ENCODE peak calls at places on chromosomes 4 and X, in eight cellular contexts. R is sigmoid colon, P is heart right ventricle, H is astrocyte, N is hepatocyte, K is right atrium auricular region, U is esophagus muscularis mucosa, L is ovary. Y is an unnamed sample. For H3K4me1, the result is how much of the 10 kb centered on the place peaks cover.

GRCh38 chrX:54633641-54634040 is 103.6 kb downstream of the GNL3L start:
- DNase-seq in R (no peak), P (no peak), L (no peak), N (no peak), U (no peak), K (no peak), H (peak), Y (no peak)

GRCh38 chrX:40853816-40854123 is 118.4 kb upstream of the MED14 start:
- DNase-seq in R (no peak), P (no peak), N (no peak), H (no peak), U (no peak), K (no peak), L (no peak), Y (no peak)

GRCh38 chrX:119427024-119427794 is 28.1 kb downstream of the SLC25A43 start:
- DNase-seq in H (peak), K (no peak), R (no peak), U (no peak), N (no peak), P (peak), L (no peak), Y (no peak)

GRCh38 chrX:150355898-150356297 is 7.2 kb upstream of the MAMLD1 start:
- DNase-seq in N (no peak), H (no peak), R (no peak), K (no peak), P (no peak), L (no peak), U (no peak), Y (no peak)

GRCh38 chr4:57442834-57443291 is 332.7 kb upstream of the IGFBP7 start:
- DNase-seq in N (peak), H (peak), P (peak), U (no peak), L (no peak), K (no peak), R (no peak), Y (no peak)

GRCh38 chr4:68076194-68076593 is 53.5 kb downstream of the TMPRSS11F start:
- DNase-seq in H (no peak), L (no peak), P (no peak), U (no peak), N (no peak), K (no peak), R (no peak), Y (no peak)

GRCh38 chrX:100404851-100405250 is 5.2 kb downstream of the PCDH19 start:
- DNase-seq in N (no peak), K (no peak), L (no peak), R (no peak), U (no peak), P (no peak), H (no peak), Y (no peak)

GRCh38 chrX:97860206-97860605 is 976.5 kb downstream of the RPA4 start:
- DNase-seq in H (peak), L (no peak), K (no peak), N (no peak), R (no peak), U (no peak), P (no peak), Y (no peak)

GRCh38 chrX:48541140-48541814 is 1.8 kb downstream of the TBC1D25 start:
- DNase-seq in K (no peak), L (no peak), H (no peak), P (no peak), R (peak), U (no peak), N (no peak), Y (no peak)

GRCh38 chr4:75213480-75213879 is 280.6 kb downstream of the PARM1 start:
- DNase-seq in U (no peak), L (no peak), K (no peak), N (no peak), R (no peak), P (no peak), H (no peak), Y (no peak)

DNA sequence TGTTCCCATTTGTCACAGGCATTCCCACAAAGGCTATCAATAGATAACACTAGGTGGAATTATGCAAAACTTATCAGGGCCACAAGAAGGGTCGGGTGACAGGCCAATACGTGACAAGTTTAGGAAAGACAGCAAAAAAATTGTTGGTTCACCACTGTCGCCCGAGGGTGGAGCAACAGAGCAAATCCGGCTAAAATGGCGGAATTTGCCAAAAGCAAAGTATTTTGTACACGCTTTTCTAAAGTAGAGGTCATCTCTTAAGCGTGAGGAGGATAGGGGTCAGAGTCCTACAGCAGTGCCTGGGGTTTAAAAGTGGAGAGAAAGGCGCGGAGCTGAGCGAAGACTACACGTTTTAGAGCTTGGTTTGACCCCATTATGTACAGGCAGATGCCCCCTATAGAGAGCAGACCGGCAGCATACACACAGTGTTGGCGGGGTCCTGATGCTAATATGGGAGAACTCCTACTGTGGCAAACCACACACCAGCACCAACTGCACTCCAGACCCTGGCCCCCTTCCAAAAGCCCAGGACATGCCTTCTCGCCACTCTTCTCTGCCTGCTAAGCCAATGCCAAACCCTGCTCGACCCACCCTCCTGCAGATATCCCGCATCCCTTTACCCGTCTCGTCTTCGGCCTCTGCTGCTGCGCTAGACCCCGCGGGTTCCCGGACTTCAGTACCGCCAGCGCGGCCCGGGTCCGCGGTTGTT is 733 bp downstream of the CCNA2 start:
- DNase-seq in L (peak), K (no peak), U (no peak), N (peak), H (peak), R (peak), P (peak), Y (no peak)
- H3K27ac ChIP-seq in L (no peak), K (no peak), U (no peak), N (no peak), H (peak), R (no peak), P (no peak), Y (no peak)

GRCh38 chr4:8274772-8275241 is 5.3 kb downstream of the HTRA3 start:
- DNase-seq in H (peak), L (peak), U (peak), R (peak), N (peak), K (peak), P (peak), Y (peak)
- H3K4me1 ChIP-seq in H (under half), L (half or more), U (half or more), R (half or more), N (half or more), K (half or more), P (half or more), Y (under half)

GRCh38 chr4:180751009-180751408 is 1492.2 kb upstream of the TENM3 start:
- DNase-seq in R (no peak), P (no peak), N (peak), H (peak), L (no peak), U (no peak), K (no peak), Y (no peak)

GRCh38 chr4:180741703-180742102 is 1501.5 kb upstream of the TENM3 start:
- DNase-seq in K (no peak), H (no peak), U (no peak), P (no peak), N (no peak), L (no peak), R (no peak), Y (no peak)

DNA sequence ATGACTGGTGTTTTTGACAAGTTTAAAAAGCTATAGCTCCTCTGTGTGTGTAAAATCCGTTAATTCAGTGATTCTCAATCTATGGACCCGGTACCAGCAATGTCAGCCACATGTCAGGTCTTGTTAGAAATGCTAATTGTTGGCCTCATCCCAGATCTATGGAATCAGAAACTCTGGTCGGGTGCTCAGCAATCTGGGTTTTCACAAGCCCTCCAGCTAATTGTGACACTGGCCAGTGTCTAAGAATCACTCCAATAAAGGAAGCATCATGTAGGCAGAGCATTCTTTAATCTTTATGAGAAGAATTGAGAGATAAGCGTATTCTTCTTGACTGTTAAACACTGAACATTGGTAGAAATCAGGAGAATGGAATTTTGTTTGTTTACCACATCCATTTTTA is 1498.2 kb upstream of the TENM3 start:
- DNase-seq in P (no peak), K (no peak), H (no peak), N (no peak), R (no peak), L (no peak), U (no peak), Y (no peak)
- H3K27ac ChIP-seq in P (no peak), K (no peak), H (no peak), N (no peak), R (no peak), L (no peak), U (no peak), Y (no peak)

GRCh38 chr4:94408549-94409374 is 43.0 kb upstream of the PDLIM5 start:
- DNase-seq in U (no peak), N (peak), H (peak), R (no peak), L (no peak), K (no peak), P (no peak), Y (no peak)
- H3K4me1 ChIP-seq in U (under half), N (under half), H (under half), R (half or more), L (under half), K (half or more), P (half or more), Y (under half)

DNA sequence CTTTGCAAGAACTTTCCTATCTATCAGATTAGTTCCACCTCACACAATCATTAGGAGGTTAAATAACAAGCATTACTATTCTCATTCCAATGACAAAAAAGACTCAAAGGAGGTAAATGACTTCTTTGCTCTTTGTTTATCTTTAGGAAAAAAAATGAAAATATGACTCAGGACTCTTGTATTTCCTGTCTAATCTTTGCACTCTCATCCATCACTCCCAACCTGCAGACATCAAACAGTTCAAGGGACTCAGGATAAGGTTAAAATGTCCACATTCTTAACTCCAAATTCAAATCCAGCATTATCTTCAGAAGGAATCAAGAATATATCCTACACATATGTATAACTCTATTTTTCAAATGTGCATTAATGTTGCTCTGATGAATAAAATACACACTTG is 139.6 kb downstream of the UNC5C start:
- DNase-seq in L (no peak), H (peak), K (no peak), R (no peak), N (no peak), U (no peak), P (no peak), Y (no peak)
- H3K27ac ChIP-seq in L (no peak), H (no peak), K (no peak), R (no peak), N (no peak), U (no peak), P (no peak), Y (no peak)

DNA sequence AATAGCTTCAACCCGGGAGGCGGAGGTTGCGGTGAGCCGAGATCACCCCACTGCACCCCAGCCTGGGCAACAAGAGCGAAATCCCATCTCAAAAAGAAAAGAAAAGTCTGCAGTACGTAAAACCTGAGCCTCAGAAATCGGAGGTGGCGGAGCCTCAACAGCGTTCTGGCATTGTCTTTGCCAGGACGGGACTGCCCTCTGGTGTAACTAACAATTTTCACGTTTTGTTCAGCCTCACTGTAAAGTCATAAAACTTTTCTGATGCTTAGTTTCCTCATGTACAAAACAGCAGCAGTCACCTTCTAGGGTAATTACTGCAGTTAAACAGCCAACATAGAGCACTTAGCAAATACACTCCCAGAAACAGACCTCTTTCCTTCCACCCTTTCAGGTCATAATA is 121.7 kb downstream of the RBM47 start:
- DNase-seq in P (no peak), K (no peak), U (no peak), L (no peak), H (no peak), N (peak), R (no peak), Y (no peak)
- H3K4me1 ChIP-seq in P (under half), K (under half), U (under half), L (under half), H (under half), N (under half), R (under half), Y (under half)

GRCh38 chr4:96874657-96875056 is 1034.8 kb downstream of the PDHA2 start:
- DNase-seq in R (no peak), P (no peak), H (no peak), L (no peak), N (no peak), K (no peak), U (no peak), Y (no peak)
- H3K27ac ChIP-seq in R (no peak), P (no peak), H (no peak), L (no peak), N (no peak), K (no peak), U (no peak), Y (no peak)

GRCh38 chrX:78109458-78109857 is 5.4 kb downstream of the PGK1 start:
- DNase-seq in H (no peak), P (no peak), U (no peak), R (no peak), L (no peak), N (no peak), K (no peak), Y (no peak)
- H3K4me1 ChIP-seq in H (under half), P (half or more), U (half or more), R (under half), L (under half), N (under half), K (under half), Y (under half)

GRCh38 chr4:165507381-165507780 is 128.6 kb downstream of the CPE start:
- DNase-seq in R (no peak), U (no peak), P (no peak), N (no peak), H (no peak), K (no peak), L (no peak), Y (no peak)

GRCh38 chr4:165505991-165506779 is 127.4 kb downstream of the CPE start:
- DNase-seq in U (no peak), N (peak), K (no peak), L (no peak), H (peak), R (no peak), P (no peak), Y (no peak)

GRCh38 chr4:165508372-165509120 is 129.7 kb downstream of the CPE start:
- DNase-seq in L (no peak), U (peak), N (no peak), P (no peak), K (no peak), R (no peak), H (no peak), Y (no peak)

GRCh38 chr4:165506780-165507305 is 128.0 kb downstream of the CPE start:
- DNase-seq in U (no peak), N (no peak), P (no peak), K (no peak), L (no peak), R (no peak), H (peak), Y (no peak)

DNA sequence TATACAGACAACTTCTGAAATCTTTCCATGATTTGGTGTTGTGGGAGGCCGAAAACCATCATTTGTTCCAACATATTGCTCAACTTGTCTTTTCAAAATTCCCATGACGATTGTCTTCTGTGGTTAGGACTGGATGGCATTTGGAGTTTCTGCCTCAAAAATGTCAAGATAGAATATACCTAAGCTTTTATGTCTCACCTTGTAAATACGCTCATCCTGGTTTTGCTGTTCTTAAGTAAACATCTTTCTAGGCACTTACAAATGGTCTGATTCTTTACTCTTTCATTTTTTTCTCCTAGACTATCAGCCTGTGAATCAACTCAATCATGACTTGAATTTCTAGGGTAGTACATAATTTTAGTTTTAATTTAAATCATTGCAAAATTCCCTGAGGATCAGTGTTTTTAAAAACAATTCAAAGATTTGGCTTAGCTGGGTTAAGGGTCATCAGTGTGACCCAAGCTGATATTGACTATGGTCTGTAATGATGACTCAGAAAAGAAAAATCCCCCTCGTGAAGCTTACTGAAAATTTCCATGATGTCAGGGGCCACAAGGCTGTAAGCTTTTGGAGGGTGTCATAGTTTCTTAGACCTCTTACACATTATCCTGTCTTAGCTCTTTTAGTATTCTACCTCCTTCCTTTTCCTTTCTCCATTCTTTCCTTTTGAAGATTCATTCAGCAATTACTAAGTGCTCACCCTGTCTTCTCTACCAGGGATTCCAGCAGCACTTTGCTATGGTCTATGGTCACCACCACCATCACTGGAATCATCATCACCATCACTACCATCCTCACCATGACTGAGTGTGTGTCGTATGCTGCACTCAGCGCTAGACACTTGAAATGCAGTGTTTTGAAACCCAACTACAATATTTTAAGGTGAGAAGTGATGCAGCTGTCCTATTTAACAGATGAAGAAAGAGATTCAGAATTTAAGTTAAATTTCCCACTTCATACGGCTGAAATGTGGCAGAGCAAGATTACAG is 124.4 kb downstream of the CPE start:
- DNase-seq in P (no peak), R (no peak), K (no peak), U (no peak), N (peak), H (peak), L (no peak), Y (no peak)
- H3K27ac ChIP-seq in P (no peak), R (no peak), K (peak), U (no peak), N (peak), H (no peak), L (no peak), Y (no peak)

Y was measured in aorta.